ENCODE peak calls at places on chromosomes 13 and 19, in four cellular contexts. N is suprapubic skin, L is fibroblast of lung, A is colonic mucosa. O is an unnamed sample.

GRCh38 chr13:44146162-44146561 is 227.5 kb upstream of the SERP2 start:
- DNase-seq in N (no peak), A (no peak), L (no peak), O (no peak)

GRCh38 chr19:34834513-34834912 is 61.5 kb upstream of the ZNF599 start:
- DNase-seq in N (no peak), L (no peak), A (no peak), O (no peak)

GRCh38 chr13:97460853-97461252 is 26.9 kb downstream of the RAP2A start:
- DNase-seq in L (no peak), N (no peak), A (no peak), O (no peak)

GRCh38 chr19:11849264-11849615 is 714 bp downstream of the ZNF439 start:
- DNase-seq in A (no peak), L (peak; percentile 11), N (no peak), O (no peak)

GRCh38 chr19:33641261-33641660 is 19.5 kb downstream of the CHST8 start:
- DNase-seq in A (no peak), N (peak; percentile 44), L (no peak), O (no peak)

GRCh38 chr13:47598340-47598911 is 402.6 kb downstream of the SUCLA2 start:
- DNase-seq in N (no peak), L (peak; percentile 12), A (no peak), O (no peak)

GRCh38 chr13:39578821-39579291 is 24.1 kb downstream of the LHFPL6 start:
- DNase-seq in L (no peak), N (no peak), A (no peak), O (no peak)

GRCh38 chr13:59364508-59365187 is 799.1 kb downstream of the DIAPH3 start:
- DNase-seq in N (no peak), L (no peak), A (no peak), O (no peak)

GRCh38 chr13:86109107-86109506 is 309.9 kb upstream of the SLITRK6 start:
- DNase-seq in N (no peak), A (no peak), L (no peak), O (no peak)

GRCh38 chr13:97659602-97660001 is 225.6 kb downstream of the RAP2A start:
- DNase-seq in L (peak; percentile 5), A (no peak), N (no peak), O (no peak)

GRCh38 chr13:67466569-67466968 is 236.4 kb upstream of the PCDH9 start:
- DNase-seq in N (no peak), A (no peak), L (no peak), O (no peak)

GRCh38 chr13:34776984-34777913 is 164.8 kb upstream of the NBEA start:
- DNase-seq in N (no peak), L (no peak), A (no peak), O (no peak)

GRCh38 chr13:110133425-110134235 is 173.3 kb downstream of the COL4A1 start:
- DNase-seq in L (no peak), N (no peak), A (no peak), O (no peak)

GRCh38 chr13:42973581-42973980 is 18.5 kb downstream of the EPSTI1 start:
- DNase-seq in A (no peak), N (no peak), L (no peak), O (no peak)

GRCh38 chr19:55311797-55312196 is 13.3 kb downstream of the TMEM150B start:
- DNase-seq in N (no peak), A (no peak), L (no peak), O (no peak)

GRCh38 chr13:76993021-76993420 is 1.1 kb downstream of the CLN5 start:
- DNase-seq in N (no peak), L (peak; percentile 28), A (no peak), O (no peak)

GRCh38 chr13:108226184-108226583 is 8.0 kb downstream of the ABHD13 start:
- DNase-seq in N (no peak), L (no peak), A (no peak), O (peak; percentile 29)

GRCh38 chr13:110506859-110507566 is 54.5 kb downstream of the RAB20 start:
- DNase-seq in A (peak; percentile 94), L (peak; percentile 23), N (no peak), O (peak; percentile 99)

GRCh38 chr13:51577690-51578089 is 6.6 kb upstream of the WDFY2 start:
- DNase-seq in N (no peak), L (no peak), A (no peak), O (no peak)

GRCh38 chr19:40786060-40787037 is 8.3 kb downstream of the RAB4B start:
- DNase-seq in L (no peak), N (no peak), A (no peak), O (no peak)

GRCh38 chr19:4197625-4198466 is 15.4 kb downstream of the ANKRD24 start:
- DNase-seq in N (no peak), A (no peak), L (peak; percentile 2), O (no peak)

GRCh38 chr19:30479231-30479630 is 107.0 kb downstream of the ZNF536 start:
- DNase-seq in A (no peak), L (no peak), N (no peak), O (no peak)

GRCh38 chr13:49374585-49375290 is 69.1 kb downstream of the CAB39L start:
- DNase-seq in A (no peak), N (no peak), L (peak; percentile 89), O (no peak)

GRCh38 chr19:4057913-4058695 is 8.6 kb downstream of the ZBTB7A start:
- DNase-seq in L (peak; percentile 85), A (peak; percentile 84), N (peak; percentile 96), O (peak; percentile 81)

GRCh38 chr13:19834704-19835103 is 28.7 kb downstream of the ZMYM5 start:
- DNase-seq in N (no peak), L (no peak), A (no peak), O (no peak)

GRCh38 chr19:16283103-16283469 is 41.5 kb upstream of the KLF2 start:
- DNase-seq in L (no peak), A (no peak), N (no peak), O (no peak)

GRCh38 chr13:77118134-77118533 is 91.2 kb upstream of the FBXL3 start:
- DNase-seq in A (no peak), L (no peak), N (no peak), O (no peak)

GRCh38 chr19:10452726-10453620 is 32.6 kb downstream of the PDE4A start:
- DNase-seq in N (no peak), A (no peak), L (no peak), O (no peak)

GRCh38 chr19:10450191-10450852 is 30.0 kb downstream of the PDE4A start:
- DNase-seq in L (no peak), N (no peak), A (no peak), O (no peak)

GRCh38 chr19:10450853-10451609 is 30.7 kb downstream of the PDE4A start:
- DNase-seq in L (no peak), A (peak; percentile 93), N (no peak), O (peak; percentile 27)

GRCh38 chr19:10453852-10454251 is 33.5 kb downstream of the PDE4A start:
- DNase-seq in N (no peak), A (no peak), L (no peak), O (no peak)

DNA sequence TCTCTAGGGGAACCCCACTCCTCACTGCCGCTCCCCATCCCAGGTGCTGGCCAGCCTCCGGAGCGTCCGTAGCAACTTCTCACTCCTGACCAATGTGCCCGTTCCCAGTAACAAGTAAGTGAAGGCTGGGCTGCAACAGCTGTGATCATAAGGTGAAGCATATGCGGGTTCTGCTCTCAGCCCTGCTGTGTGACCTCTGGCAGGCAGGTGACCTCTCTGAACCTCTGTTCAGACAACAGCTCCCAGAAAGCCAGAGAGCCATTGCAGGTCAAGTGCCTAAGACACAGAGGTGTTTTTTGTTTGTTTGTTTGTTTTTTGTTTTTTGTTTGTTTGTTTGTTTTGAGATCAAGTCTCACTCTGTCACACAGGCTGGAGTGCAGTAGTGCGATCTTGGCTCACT is 28.7 kb downstream of the PDE4A start:
- DNase-seq in A (no peak), N (no peak), L (no peak), O (no peak)
- H3K27ac ChIP-seq in A (no peak overlapping the region), N (no peak overlapping the region), L (no peak overlapping the region), O (no peak overlapping the region)

GRCh38 chr19:45122832-45123231 is 29.9 kb downstream of the PPP1R37 start:
- DNase-seq in A (no peak), L (no peak), N (no peak), O (no peak)

GRCh38 chr19:45117167-45117594 is 24.2 kb downstream of the PPP1R37 start:
- DNase-seq in N (no peak), L (peak; percentile 58), A (no peak), O (no peak)

GRCh38 chr19:45121827-45122345 is 28.9 kb downstream of the PPP1R37 start:
- DNase-seq in A (no peak), L (no peak), N (no peak), O (no peak)

GRCh38 chr19:45117666-45118065 is 24.7 kb downstream of the PPP1R37 start:
- DNase-seq in L (no peak), N (no peak), A (peak; percentile 45), O (no peak)

GRCh38 chr19:45119582-45119981 is 26.6 kb downstream of the PPP1R37 start:
- DNase-seq in L (no peak), N (no peak), A (peak; percentile 35), O (no peak)
- H3K4me1 ChIP-seq in L (no peaks in the 10 kb centered on the region), N (peaks cover 72% of the 10 kb centered on the region), A (peaks cover 8% of the 10 kb centered on the region), O (peaks cover 6% of the 10 kb centered on the region)

DNA sequence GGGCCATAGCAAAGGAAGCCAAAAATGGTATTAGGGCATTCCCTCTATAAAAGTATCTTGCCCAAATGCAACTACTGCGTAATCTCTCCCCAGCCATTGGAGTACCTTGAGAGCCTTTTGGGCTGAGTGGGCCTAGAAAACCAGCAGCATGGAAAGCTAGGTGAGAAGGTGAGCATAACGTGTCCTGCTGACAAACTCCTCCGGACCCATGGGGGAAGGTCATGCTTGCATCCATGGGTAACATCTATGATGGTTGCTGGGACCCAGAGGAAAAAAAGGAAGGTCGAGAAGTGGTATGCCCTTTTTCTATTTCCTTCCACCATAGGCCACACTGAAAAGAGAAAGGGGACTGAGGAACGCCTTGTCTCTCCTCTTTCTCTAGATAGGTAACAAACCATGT is 57.4 kb downstream of the ZNF728 start:
- DNase-seq in L (peak; percentile 23), N (no peak), A (no peak), O (no peak)
- H3K9me3 ChIP-seq in L (no peaks in the 10 kb centered on the region), N (peaks cover 37% of the 10 kb centered on the region), A (peaks cover 5% of the 10 kb centered on the region), O (peaks cover 4% of the 10 kb centered on the region)

DNA sequence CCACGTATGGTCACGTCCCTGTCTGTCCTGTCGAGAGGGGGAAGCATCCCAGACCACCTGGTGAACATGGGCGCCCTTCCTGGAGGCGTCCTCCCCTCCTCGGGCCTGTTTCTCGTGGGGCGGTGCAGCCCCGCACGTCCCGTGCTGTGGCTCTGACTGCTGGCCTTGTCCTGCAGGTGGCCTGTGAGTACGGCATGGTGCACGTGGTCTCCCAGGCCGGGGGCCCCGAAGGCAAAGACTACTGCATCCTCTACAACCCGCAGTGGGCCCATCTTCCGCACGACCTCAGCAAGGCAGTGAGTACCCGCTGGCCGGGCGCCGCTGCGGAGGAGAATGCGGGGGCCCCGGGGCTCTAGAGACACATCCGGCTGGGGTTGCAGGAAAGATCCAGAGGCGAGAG is 5.9 kb downstream of the SPPL2B start:
- DNase-seq in N (no peak), A (no peak), L (no peak), O (no peak)
- H3K27ac ChIP-seq in N (no peak overlapping the region), A (no peak overlapping the region), L (no peak overlapping the region), O (no peak overlapping the region)

GRCh38 chr13:29282096-29282495 is 313.4 kb downstream of the SLC7A1 start:
- DNase-seq in L (no peak), A (no peak), N (no peak), O (no peak)

GRCh38 chr13:29284726-29285125 is 310.8 kb downstream of the SLC7A1 start:
- DNase-seq in A (no peak), L (no peak), N (no peak), O (no peak)

DNA sequence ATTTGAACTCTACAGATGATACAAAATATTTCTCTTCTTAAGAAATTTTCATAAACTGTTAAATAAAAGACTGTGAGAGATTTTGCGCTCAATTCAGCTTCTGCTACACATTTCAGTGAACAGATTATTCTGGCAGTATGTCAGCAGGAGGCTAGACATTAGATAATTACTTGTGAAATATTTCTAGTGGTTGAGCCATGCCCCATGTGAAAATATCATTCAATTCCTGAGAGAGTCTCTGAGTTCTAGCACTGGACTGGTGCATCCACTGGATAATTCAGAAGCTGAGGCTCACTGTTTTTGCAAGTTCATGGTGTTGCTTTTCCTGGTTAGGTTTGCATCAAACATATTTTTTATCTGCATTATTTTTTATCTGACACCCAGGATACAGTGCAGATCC is 315.6 kb downstream of the SLC7A1 start:
- DNase-seq in L (no peak), N (no peak), A (no peak), O (no peak)
- H3K4me1 ChIP-seq in L (no peaks in the 10 kb centered on the region), N (no peaks in the 10 kb centered on the region), A (no peaks in the 10 kb centered on the region), O (no peaks in the 10 kb centered on the region)

O was measured in small intestine.